ENCODE peak calls at places on chromosomes 13 and 19, in eight cellular contexts. One of them, this sample, is unnamed.

GRCh38 chr13:113901231-113901630 is 37.4 kb upstream of the GAS6 start:
- DNase-seq in thoracic aorta: no peak
- DNase-seq in psoas muscle: no peak
- DNase-seq in lower lobe of right lung: no peak
- DNase-seq in right atrium auricular region: peak; percentile 30
- DNase-seq in A549: no peak
- DNase-seq in breast epithelium: peak; percentile 33
- DNase-seq in right lobe of liver: no peak
- DNase-seq in this sample: no peak

GRCh38 chr13:89061821-89062220 is 1390.7 kb downstream of the SLITRK5 start:
- DNase-seq in thoracic aorta: no peak
- DNase-seq in breast epithelium: no peak
- DNase-seq in psoas muscle: no peak
- DNase-seq in A549: no peak
- DNase-seq in lower lobe of right lung: no peak
- DNase-seq in right lobe of liver: no peak
- DNase-seq in right atrium auricular region: no peak
- DNase-seq in this sample: no peak

GRCh38 chr19:58355215-58355796 is 2.0 kb upstream of the A1BG start:
- DNase-seq in lower lobe of right lung: peak; percentile 10
- DNase-seq in A549: no peak
- DNase-seq in thoracic aorta: no peak
- DNase-seq in right atrium auricular region: no peak
- DNase-seq in breast epithelium: no peak
- DNase-seq in right lobe of liver: no peak
- DNase-seq in psoas muscle: no peak
- DNase-seq in this sample: no peak

GRCh38 chr13:74773263-74773662 is 639.1 kb upstream of the KLF12 start:
- DNase-seq in thoracic aorta: no peak
- DNase-seq in lower lobe of right lung: no peak
- DNase-seq in psoas muscle: no peak
- DNase-seq in right atrium auricular region: no peak
- DNase-seq in breast epithelium: no peak
- DNase-seq in right lobe of liver: no peak
- DNase-seq in A549: no peak
- DNase-seq in this sample: no peak

GRCh38 chr13:112791662-112792440 is 102.0 kb downstream of the ATP11A start:
- DNase-seq in breast epithelium: no peak
- DNase-seq in A549: no peak
- DNase-seq in thoracic aorta: no peak
- DNase-seq in right lobe of liver: no peak
- DNase-seq in right atrium auricular region: peak; percentile 32
- DNase-seq in lower lobe of right lung: peak; percentile 90
- DNase-seq in psoas muscle: no peak
- DNase-seq in this sample: no peak

GRCh38 chr13:36014763-36015162 is 116.4 kb downstream of the DCLK1 start:
- DNase-seq in A549: no peak
- DNase-seq in right atrium auricular region: no peak
- DNase-seq in thoracic aorta: no peak
- DNase-seq in psoas muscle: no peak
- DNase-seq in right lobe of liver: no peak
- DNase-seq in lower lobe of right lung: no peak
- DNase-seq in breast epithelium: no peak
- DNase-seq in this sample: no peak

GRCh38 chr19:38213911-38214625 is 10.0 kb downstream of the DPF1 start:
- DNase-seq in breast epithelium: no peak
- DNase-seq in A549: no peak
- DNase-seq in right atrium auricular region: no peak
- DNase-seq in lower lobe of right lung: no peak
- DNase-seq in right lobe of liver: no peak
- DNase-seq in psoas muscle: no peak
- DNase-seq in thoracic aorta: no peak
- DNase-seq in this sample: no peak

GRCh38 chr19:45472557-45473365 is 5.0 kb downstream of the FOSB start:
- DNase-seq in psoas muscle: no peak
- DNase-seq in A549: no peak
- DNase-seq in breast epithelium: no peak
- DNase-seq in right atrium auricular region: no peak
- DNase-seq in right lobe of liver: no peak
- DNase-seq in thoracic aorta: no peak
- DNase-seq in lower lobe of right lung: no peak
- DNase-seq in this sample: no peak

GRCh38 chr19:44856438-44857083 is 10.5 kb downstream of the NECTIN2 start:
- DNase-seq in A549: no peak
- DNase-seq in right atrium auricular region: no peak
- DNase-seq in lower lobe of right lung: no peak
- DNase-seq in psoas muscle: no peak
- DNase-seq in thoracic aorta: no peak
- DNase-seq in breast epithelium: no peak
- DNase-seq in right lobe of liver: peak; percentile 78
- DNase-seq in this sample: no peak

GRCh38 chr13:94345374-94346195 is 133.9 kb downstream of the DCT start:
- DNase-seq in A549: no peak
- DNase-seq in lower lobe of right lung: no peak
- DNase-seq in breast epithelium: no peak
- DNase-seq in psoas muscle: no peak
- DNase-seq in right lobe of liver: no peak
- DNase-seq in thoracic aorta: no peak
- DNase-seq in right atrium auricular region: no peak
- DNase-seq in this sample: no peak

GRCh38 chr13:51759240-51759639 is 44.7 kb downstream of the DHRS12 start:
- DNase-seq in breast epithelium: no peak
- DNase-seq in right lobe of liver: no peak
- DNase-seq in thoracic aorta: no peak
- DNase-seq in psoas muscle: no peak
- DNase-seq in lower lobe of right lung: no peak
- DNase-seq in right atrium auricular region: no peak
- DNase-seq in A549: no peak
- DNase-seq in this sample: no peak

GRCh38 chr13:112664501-112665203 is 25.2 kb upstream of the ATP11A start:
- DNase-seq in psoas muscle: no peak
- DNase-seq in breast epithelium: peak; percentile 10
- DNase-seq in thoracic aorta: no peak
- DNase-seq in right atrium auricular region: no peak
- DNase-seq in right lobe of liver: peak; percentile 39
- DNase-seq in lower lobe of right lung: peak; percentile 36
- DNase-seq in A549: no peak
- DNase-seq in this sample: no peak

GRCh38 chr19:11574689-11575088 is 2.8 kb downstream of the ACP5 start:
- DNase-seq in lower lobe of right lung: no peak
- DNase-seq in psoas muscle: no peak
- DNase-seq in A549: no peak
- DNase-seq in thoracic aorta: no peak
- DNase-seq in right lobe of liver: no peak
- DNase-seq in right atrium auricular region: no peak
- DNase-seq in breast epithelium: no peak
- DNase-seq in this sample: no peak

GRCh38 chr13:85247780-85248179 is 551.4 kb downstream of the SLITRK6 start:
- DNase-seq in breast epithelium: no peak
- DNase-seq in lower lobe of right lung: no peak
- DNase-seq in right lobe of liver: no peak
- DNase-seq in thoracic aorta: no peak
- DNase-seq in A549: no peak
- DNase-seq in psoas muscle: no peak
- DNase-seq in right atrium auricular region: no peak
- DNase-seq in this sample: no peak

GRCh38 chr19:34319785-34320184 is 45.2 kb upstream of the GPI start:
- DNase-seq in psoas muscle: peak; percentile 74
- DNase-seq in right lobe of liver: no peak
- DNase-seq in right atrium auricular region: no peak
- DNase-seq in thoracic aorta: peak; percentile 4
- DNase-seq in A549: no peak
- DNase-seq in lower lobe of right lung: no peak
- DNase-seq in breast epithelium: no peak
- DNase-seq in this sample: no peak

GRCh38 chr19:19628499-19629134 is 597 bp upstream of the LPAR2 start:
- DNase-seq in right atrium auricular region: no peak
- DNase-seq in lower lobe of right lung: peak; percentile 72
- DNase-seq in psoas muscle: no peak
- DNase-seq in right lobe of liver: no peak
- DNase-seq in thoracic aorta: no peak
- DNase-seq in breast epithelium: peak; percentile 69
- DNase-seq in A549: no peak
- DNase-seq in this sample: no peak
- H3K27ac ChIP-seq in right atrium auricular region: no peak overlapping the region
- H3K27ac ChIP-seq in lower lobe of right lung: peak overlapping the region; percentile 69
- H3K27ac ChIP-seq in psoas muscle: no peak overlapping the region
- H3K27ac ChIP-seq in right lobe of liver: no peak overlapping the region
- H3K27ac ChIP-seq in thoracic aorta: no peak overlapping the region
- H3K27ac ChIP-seq in breast epithelium: peak overlapping the region; percentile 88
- H3K27ac ChIP-seq in A549: peak overlapping the region; percentile 47
- H3K27ac ChIP-seq in this sample: no peak overlapping the region

GRCh38 chr13:95931300-95932025 is 121.7 kb downstream of the UGGT2 start:
- DNase-seq in psoas muscle: no peak
- DNase-seq in lower lobe of right lung: no peak
- DNase-seq in thoracic aorta: no peak
- DNase-seq in breast epithelium: no peak
- DNase-seq in A549: no peak
- DNase-seq in right atrium auricular region: no peak
- DNase-seq in right lobe of liver: no peak
- DNase-seq in this sample: no peak

GRCh38 chr13:95924389-95924994 is 128.7 kb downstream of the UGGT2 start:
- DNase-seq in right atrium auricular region: no peak
- DNase-seq in lower lobe of right lung: no peak
- DNase-seq in A549: peak; percentile 8
- DNase-seq in right lobe of liver: no peak
- DNase-seq in breast epithelium: no peak
- DNase-seq in thoracic aorta: no peak
- DNase-seq in psoas muscle: no peak
- DNase-seq in this sample: no peak

GRCh38 chr13:95926231-95926630 is 127.0 kb downstream of the UGGT2 start:
- DNase-seq in breast epithelium: no peak
- DNase-seq in thoracic aorta: no peak
- DNase-seq in lower lobe of right lung: no peak
- DNase-seq in A549: no peak
- DNase-seq in right lobe of liver: no peak
- DNase-seq in psoas muscle: no peak
- DNase-seq in right atrium auricular region: no peak
- DNase-seq in this sample: no peak

DNA sequence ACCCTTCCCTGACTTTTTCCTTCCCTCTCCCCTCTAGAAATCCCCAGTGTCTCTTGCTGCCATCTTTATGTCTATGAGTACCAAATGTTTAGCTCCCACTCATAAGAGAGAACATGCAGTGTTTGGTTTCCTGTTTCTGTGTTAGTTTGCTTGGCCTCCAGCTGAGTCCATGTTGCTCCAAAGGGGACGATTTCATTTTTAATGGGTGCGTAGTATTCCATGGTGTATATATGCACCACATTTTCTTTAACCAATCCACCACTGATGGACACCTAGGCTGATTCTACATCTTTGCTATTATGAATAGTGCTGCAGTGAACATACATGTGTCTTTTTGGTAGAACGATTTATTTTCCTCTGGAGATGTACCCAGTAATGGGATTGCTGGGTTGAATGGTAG is 123.8 kb downstream of the UGGT2 start:
- DNase-seq in right lobe of liver: no peak
- DNase-seq in psoas muscle: no peak
- DNase-seq in A549: no peak
- DNase-seq in breast epithelium: no peak
- DNase-seq in lower lobe of right lung: no peak
- DNase-seq in right atrium auricular region: no peak
- DNase-seq in thoracic aorta: no peak
- DNase-seq in this sample: no peak
- TF ChIP-seq CTCF in right lobe of liver: no peak
- TF ChIP-seq CTCF in psoas muscle: no peak
- TF ChIP-seq CTCF in A549: no peak
- TF ChIP-seq CTCF in breast epithelium: no peak
- TF ChIP-seq CTCF in lower lobe of right lung: no peak
- TF ChIP-seq CTCF in right atrium auricular region: no peak
- TF ChIP-seq CTCF in thoracic aorta: no peak
- TF ChIP-seq CTCF in this sample: no peak

GRCh38 chr19:39341122-39341719 is 1.0 kb upstream of the SAMD4B start:
- DNase-seq in right atrium auricular region: no peak
- DNase-seq in psoas muscle: peak; percentile 61
- DNase-seq in right lobe of liver: no peak
- DNase-seq in breast epithelium: no peak
- DNase-seq in lower lobe of right lung: peak; percentile 59
- DNase-seq in thoracic aorta: no peak
- DNase-seq in A549: no peak
- DNase-seq in this sample: no peak

GRCh38 chr19:39341720-39342604 is at the start of gene SAMD4B:
- DNase-seq in right atrium auricular region: peak; percentile 98
- DNase-seq in breast epithelium: peak; percentile 99
- DNase-seq in A549: peak; percentile 99
- DNase-seq in thoracic aorta: peak; percentile 91
- DNase-seq in psoas muscle: peak; percentile 100
- DNase-seq in right lobe of liver: peak; percentile 99
- DNase-seq in lower lobe of right lung: peak; percentile 100
- DNase-seq in this sample: peak; percentile 98

GRCh38 chr19:39345956-39346355 is 3.7 kb downstream of the SAMD4B start:
- DNase-seq in right atrium auricular region: no peak
- DNase-seq in thoracic aorta: no peak
- DNase-seq in psoas muscle: no peak
- DNase-seq in right lobe of liver: no peak
- DNase-seq in breast epithelium: no peak
- DNase-seq in A549: no peak
- DNase-seq in lower lobe of right lung: no peak
- DNase-seq in this sample: no peak

GRCh38 chr19:39339636-39340035 is 2.6 kb upstream of the SAMD4B start:
- DNase-seq in thoracic aorta: no peak
- DNase-seq in breast epithelium: no peak
- DNase-seq in lower lobe of right lung: no peak
- DNase-seq in A549: no peak
- DNase-seq in psoas muscle: no peak
- DNase-seq in right lobe of liver: no peak
- DNase-seq in right atrium auricular region: no peak
- DNase-seq in this sample: no peak

DNA sequence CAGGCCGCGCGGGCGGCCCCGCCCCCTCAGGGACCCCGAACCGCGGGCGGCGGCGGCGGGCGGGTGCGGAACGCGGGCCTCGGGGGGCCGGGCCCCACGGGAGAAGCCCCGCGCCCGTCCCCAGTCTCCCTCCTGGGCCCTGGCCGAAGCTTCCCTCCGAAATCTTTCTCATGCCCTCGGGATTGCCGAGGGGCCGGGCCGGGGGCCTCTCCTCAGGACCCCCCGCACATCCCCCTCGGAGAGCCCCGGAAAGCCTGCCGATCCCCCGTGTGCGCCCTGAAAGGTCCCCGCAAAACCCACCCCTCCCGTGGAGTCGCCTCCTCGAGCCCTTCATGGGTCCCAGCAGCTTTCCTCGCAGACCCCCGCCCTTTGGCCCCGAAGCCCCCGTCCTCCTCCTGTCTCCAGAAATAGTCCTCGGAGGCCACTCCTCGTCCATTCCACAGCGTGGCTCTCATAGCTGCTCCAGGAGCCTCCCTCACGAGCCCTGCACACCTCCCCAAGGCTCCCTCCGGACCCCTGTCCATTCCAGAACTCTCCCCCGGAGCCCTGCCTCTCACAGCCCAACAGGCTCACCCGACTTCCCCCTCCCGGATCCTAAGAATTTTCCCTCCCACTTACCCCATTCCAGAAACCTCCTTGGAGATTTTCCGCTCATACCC is 555 bp downstream of the SAMD4B start:
- DNase-seq in right atrium auricular region: no peak
- DNase-seq in lower lobe of right lung: peak; percentile 61
- DNase-seq in right lobe of liver: no peak
- DNase-seq in A549: no peak
- DNase-seq in thoracic aorta: no peak
- DNase-seq in psoas muscle: peak; percentile 58
- DNase-seq in breast epithelium: no peak
- DNase-seq in this sample: no peak
- H3K4me1 ChIP-seq in right atrium auricular region: no peaks in the 10 kb centered on the region
- H3K4me1 ChIP-seq in lower lobe of right lung: peaks cover 57% of the 10 kb centered on the region
- H3K4me1 ChIP-seq in right lobe of liver: peaks cover 5% of the 10 kb centered on the region
- H3K4me1 ChIP-seq in A549: peaks cover 28% of the 10 kb centered on the region
- H3K4me1 ChIP-seq in thoracic aorta: peaks cover 26% of the 10 kb centered on the region
- H3K4me1 ChIP-seq in psoas muscle: peaks cover 42% of the 10 kb centered on the region
- H3K4me1 ChIP-seq in breast epithelium: no peaks in the 10 kb centered on the region
- H3K4me1 ChIP-seq in this sample: peaks cover 38% of the 10 kb centered on the region

GRCh38 chr13:25286969-25287961 is at the start of gene MTMR6:
- DNase-seq in right atrium auricular region: peak; percentile 94
- DNase-seq in right lobe of liver: peak; percentile 94
- DNase-seq in breast epithelium: peak; percentile 95
- DNase-seq in lower lobe of right lung: peak; percentile 96
- DNase-seq in A549: peak; percentile 68
- DNase-seq in psoas muscle: peak; percentile 97
- DNase-seq in thoracic aorta: peak; percentile 71
- DNase-seq in this sample: peak; percentile 86
- H3K27ac ChIP-seq in right atrium auricular region: peak within 1 kb of the TSS; percentile 83
- H3K27ac ChIP-seq in right lobe of liver: peak within 1 kb of the TSS; percentile 69
- H3K27ac ChIP-seq in breast epithelium: peak within 1 kb of the TSS; percentile 91
- H3K27ac ChIP-seq in lower lobe of right lung: peak within 1 kb of the TSS; percentile 96
- H3K27ac ChIP-seq in A549: peak within 1 kb of the TSS; percentile 83
- H3K27ac ChIP-seq in psoas muscle: peak within 1 kb of the TSS; percentile 92
- H3K27ac ChIP-seq in thoracic aorta: peak within 1 kb of the TSS; percentile 92
- H3K27ac ChIP-seq in this sample: peak within 1 kb of the TSS; percentile 62

This sample was measured in tibial nerve.